ENCODE peak calls at places on chromosomes 2 and 18, in eight cellular contexts. E, H, J, Y, L, P, G and A are unnamed samples.
A peak's percentile ranks its signal among the peaks of the same experiment; 100 is the strongest.

GRCh38 chr2:29398384-29399237 is 283.4 kb downstream of the CLIP4 start:
- DNase-seq in H (no peak), Y (peak; percentile 14), P (peak; percentile 43), E (no peak), G (peak; percentile 12), L (no peak), J (no peak), A (no peak)

GRCh38 chr2:2325538-2325937 is 5.5 kb downstream of the MYT1L start:
- DNase-seq in H (no peak), J (no peak), L (peak; percentile 74), P (no peak), E (no peak), Y (no peak), G (no peak), A (peak; percentile 37)

GRCh38 chr2:241795021-241795999 is 13.7 kb upstream of the NEU4 start:
- DNase-seq in Y (no peak), H (no peak), L (no peak), P (no peak), J (no peak), E (no peak), G (peak; percentile 14), A (no peak)

GRCh38 chr2:98503481-98504096 is 58.9 kb downstream of the INPP4A start:
- DNase-seq in L (no peak), G (no peak), E (no peak), Y (no peak), P (no peak), H (no peak), J (no peak), A (no peak)

GRCh38 chr2:30680121-30680520 is 127.1 kb downstream of the CAPN13 start:
- DNase-seq in G (no peak), J (no peak), H (no peak), P (no peak), L (no peak), E (peak; percentile 7), Y (no peak), A (no peak)

GRCh38 chr2:46461716-46462171 is 17.6 kb upstream of the TMEM247 start:
- DNase-seq in H (no peak), Y (no peak), J (no peak), L (peak; percentile 14), P (no peak), G (no peak), E (no peak), A (no peak)

GRCh38 chr2:224860786-224861185 is 144.6 kb upstream of the CCDC195 start:
- DNase-seq in Y (no peak), L (no peak), E (no peak), G (no peak), P (no peak), H (no peak), J (no peak), A (no peak)

GRCh38 chr18:58552057-58552461 is 76.8 kb downstream of the ALPK2 start:
- DNase-seq in Y (peak; percentile 67), P (no peak), E (no peak), L (no peak), G (no peak), J (no peak), H (no peak), A (no peak)

GRCh38 chr2:156401863-156402262 is 34.3 kb upstream of the GPD2 start:
- DNase-seq in L (no peak), E (no peak), J (no peak), H (no peak), G (peak; percentile 3), Y (no peak), P (no peak), A (no peak)

GRCh38 chr18:76506974-76507764 is 12.1 kb upstream of the ZNF516 start:
- DNase-seq in H (no peak), L (no peak), Y (no peak), G (no peak), J (no peak), P (no peak), E (no peak), A (no peak)

GRCh38 chr2:176637497-176638166 is 368.4 kb downstream of the MTX2 start:
- DNase-seq in H (no peak), E (peak; percentile 47), P (peak; percentile 79), G (no peak), J (no peak), Y (no peak), L (no peak), A (no peak)

GRCh38 chr2:45778720-45779171 is 127.3 kb downstream of the PRKCE start:
- DNase-seq in G (peak; percentile 72), E (peak; percentile 70), J (no peak), L (peak; percentile 50), Y (peak; percentile 53), P (no peak), H (no peak), A (peak; percentile 15)

GRCh38 chr2:191641609-191642008 is 36.3 kb upstream of the NABP1 start:
- DNase-seq in L (no peak), J (no peak), P (no peak), H (no peak), Y (no peak), G (no peak), E (no peak), A (no peak)

GRCh38 chr2:238523158-238524110 is 96.7 kb downstream of the ASB1 start:
- DNase-seq in H (no peak), E (no peak), Y (no peak), P (peak; percentile 86), G (no peak), J (peak; percentile 97), L (no peak), A (no peak)

GRCh38 chr2:176582990-176583481 is 313.8 kb downstream of the MTX2 start:
- DNase-seq in L (no peak), H (peak; percentile 82), P (no peak), J (peak; percentile 70), E (no peak), Y (peak; percentile 98), G (peak; percentile 78), A (no peak)

GRCh38 chr2:162146906-162147305 is 5.1 kb downstream of the GCG start:
- DNase-seq in G (no peak), P (no peak), L (no peak), H (no peak), J (no peak), E (no peak), Y (no peak), A (no peak)